ENCODE peak calls at places on chromosomes 13 and 19, in five cellular contexts. Y is fibroblast of lung, F is HCT116, B is spleen, G is neural progenitor cell. E is an unnamed sample. For H3K4me1, the result is how much of the 10 kb centered on the place peaks cover.

GRCh38 chr13:48596128-48596429 is 57.6 kb upstream of the CYSLTR2 start:
- DNase-seq in Y (no peak), F (no peak), B (no peak), G (no peak), E (no peak)

GRCh38 chr19:29928831-29929230 is 13.2 kb upstream of the URI1 start:
- DNase-seq in Y (no peak), F (no peak), B (no peak), G (no peak), E (no peak)

GRCh38 chr19:56076413-56076998 is 44.6 kb downstream of the ZNF787 start:
- DNase-seq in Y (peak), F (peak), B (peak), G (peak), E (peak)

GRCh38 chr13:64158910-64159309 is 2743.3 kb upstream of the PCDH20 start:
- DNase-seq in Y (peak), F (no peak), B (no peak), G (no peak), E (peak)

GRCh38 chr13:113399755-113400149 is 35.8 kb upstream of the GRTP1 start:
- DNase-seq in Y (peak), F (no peak), B (no peak), G (no peak), E (no peak)

GRCh38 chr13:42752731-42753130 is 28.7 kb upstream of the FAM216B start:
- DNase-seq in Y (no peak), F (no peak), B (no peak), G (no peak), E (no peak)

GRCh38 chr19:51098366-51099069 is 9.7 kb downstream of the CTU1 start:
- DNase-seq in Y (peak), F (no peak), B (peak), G (peak), E (no peak)

GRCh38 chr13:24270639-24271131 is 38.7 kb upstream of the C1QTNF9 start:
- DNase-seq in Y (peak), F (no peak), B (peak), G (peak), E (peak)

GRCh38 chr19:33819496-33819874 is 22.8 kb downstream of the KCTD15 start:
- DNase-seq in Y (no peak), F (no peak), B (no peak), G (peak), E (no peak)

GRCh38 chr13:47256618-47257017 is 359.8 kb upstream of the HTR2A start:
- DNase-seq in Y (peak), F (no peak), B (no peak), G (no peak), E (no peak)

GRCh38 chr13:74761794-74762193 is 627.6 kb upstream of the KLF12 start:
- DNase-seq in Y (peak), F (no peak), B (no peak), G (no peak), E (no peak)

GRCh38 chr19:5170329-5170745 is 170.3 kb downstream of the PTPRS start:
- DNase-seq in Y (no peak), F (no peak), B (peak), G (no peak), E (no peak)

GRCh38 chr13:26348966-26349365 is 95.0 kb downstream of the CDK8 start:
- DNase-seq in Y (no peak), F (no peak), B (no peak), G (no peak), E (no peak)

GRCh38 chr19:47239152-47239551 is 8.2 kb upstream of the BBC3 start:
- DNase-seq in Y (peak), F (no peak), B (no peak), G (no peak), E (no peak)

GRCh38 chr13:45196622-45197021 is 4.2 kb downstream of the KCTD4 start:
- DNase-seq in Y (peak), F (no peak), B (no peak), G (no peak), E (no peak)

GRCh38 chr19:49665301-49666119 is at the start of the genes BCL2L12 and IRF3:
- DNase-seq in Y (peak), F (peak), B (peak), G (peak), E (peak)

GRCh38 chr13:110617326-110618072 is 2.2 kb downstream of the NAXD start:
- DNase-seq in Y (peak), F (no peak), B (no peak), G (no peak), E (no peak)

GRCh38 chr13:57632276-57633140 is 964 bp downstream of the PCDH17 start:
- DNase-seq in Y (peak), F (no peak), B (peak), G (peak), E (no peak)

GRCh38 chr19:49271080-49271753 is 53.8 kb downstream of the SLC6A16 start:
- DNase-seq in Y (no peak), F (no peak), B (no peak), G (no peak), E (no peak)

GRCh38 chr19:7924651-7925170 is 1.2 kb downstream of the CTXN1 start:
- DNase-seq in Y (no peak), F (no peak), B (peak), G (peak), E (no peak)

GRCh38 chr19:50486823-50487515 is 10.3 kb upstream of the GARIN5A start:
- DNase-seq in Y (peak), F (peak), B (peak), G (peak), E (peak)

GRCh38 chr13:101065314-101065713 is 351.0 kb downstream of the NALCN start:
- DNase-seq in Y (peak), F (no peak), B (no peak), G (no peak), E (peak)

GRCh38 chr13:99986751-99987150 is 5.2 kb downstream of the ZIC2 start:
- DNase-seq in Y (no peak), F (no peak), B (no peak), G (peak), E (peak)

GRCh38 chr19:17049711-17050280 is 23.2 kb upstream of the CPAMD8 start:
- DNase-seq in Y (peak), F (no peak), B (no peak), G (no peak), E (no peak)

GRCh38 chr13:74886496-74886895 is 595.5 kb downstream of the TBC1D4 start:
- DNase-seq in Y (peak), F (no peak), B (no peak), G (no peak), E (no peak)

GRCh38 chr19:35107541-35107939 is 8.1 kb upstream of the FXYD3 start:
- DNase-seq in Y (peak), F (peak), B (no peak), G (no peak), E (no peak)

GRCh38 chr13:104357174-104357573 is 1291.0 kb upstream of the SLC10A2 start:
- DNase-seq in Y (peak), F (no peak), B (no peak), G (peak), E (no peak)

GRCh38 chr19:39212377-39212742 is 8.3 kb upstream of the SYCN start:
- DNase-seq in Y (no peak), F (peak), B (peak), G (peak), E (peak)

GRCh38 chr19:42269518-42270345 is 680 bp downstream of the CIC start:
- DNase-seq in Y (no peak), F (no peak), B (peak), G (no peak), E (no peak)

GRCh38 chr13:24141333-24141910 is 19.1 kb upstream of the SPATA13 start:
- DNase-seq in Y (no peak), F (no peak), B (no peak), G (no peak), E (peak)

DNA sequence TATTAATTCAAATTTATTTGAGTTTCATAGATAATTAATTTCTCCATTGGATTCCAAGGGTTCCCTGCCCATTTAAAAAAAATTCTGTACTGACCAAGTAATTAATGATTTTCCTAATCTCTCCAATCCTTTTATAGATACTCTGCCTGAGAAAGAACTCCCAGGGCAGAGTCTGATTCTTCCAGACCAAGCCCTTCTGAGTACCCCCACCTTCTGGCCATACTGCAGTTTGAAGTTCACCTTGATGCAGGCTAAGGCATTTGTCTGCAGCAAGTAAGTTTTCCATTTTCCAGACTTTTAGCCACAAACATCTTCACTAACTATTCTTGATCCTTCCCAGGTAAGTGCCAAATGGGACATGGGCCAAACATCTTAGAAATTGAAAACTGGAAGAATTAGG is 195.9 kb downstream of the LHFPL6 start:
- DNase-seq in Y (no peak), F (no peak), B (no peak), G (no peak), E (no peak)
- H3K4me1 ChIP-seq in Y (under half), F (under half), B (under half), G (under half), E (half or more)

GRCh38 chr13:96988441-96988840 is 5.8 kb downstream of the OXGR1 start:
- DNase-seq in Y (no peak), F (no peak), B (no peak), G (no peak), E (no peak)

GRCh38 chr13:96982672-96983071 is 11.6 kb downstream of the OXGR1 start:
- DNase-seq in Y (peak), F (no peak), B (no peak), G (no peak), E (no peak)

GRCh38 chr13:96984061-96984508 is 10.2 kb downstream of the OXGR1 start:
- DNase-seq in Y (no peak), F (no peak), B (peak), G (peak), E (peak)
- TF ChIP-seq CTCF in Y (no peak), F (peak), B (peak), G (peak), E (peak)

GRCh38 chr19:14135355-14135754 is 1.0 kb downstream of the ASF1B start:
- DNase-seq in Y (no peak), F (no peak), B (no peak), G (no peak), E (no peak)
- H3K4me3 ChIP-seq in Y (peak), F (peak), B (no peak), G (peak), E (peak)

GRCh38 chr13:40478775-40479174 is 187.7 kb downstream of the FOXO1 start:
- DNase-seq in Y (no peak), F (no peak), B (no peak), G (no peak), E (no peak)

GRCh38 chr13:40479196-40479845 is 187.1 kb downstream of the FOXO1 start:
- DNase-seq in Y (no peak), F (no peak), B (no peak), G (no peak), E (no peak)

GRCh38 chr13:40476175-40476958 is 190.1 kb downstream of the FOXO1 start:
- DNase-seq in Y (peak), F (no peak), B (no peak), G (no peak), E (no peak)

GRCh38 chr13:40475617-40476016 is 190.8 kb downstream of the FOXO1 start:
- DNase-seq in Y (no peak), F (no peak), B (no peak), G (no peak), E (no peak)

GRCh38 chr13:40477623-40478608 is 188.5 kb downstream of the FOXO1 start:
- DNase-seq in Y (peak), F (no peak), B (no peak), G (peak), E (no peak)
- H3K4me1 ChIP-seq in Y (under half), F (under half), B (half or more), G (under half), E (under half)

GRCh38 chr13:97880298-97880675 is 73.2 kb upstream of the IPO5 start:
- DNase-seq in Y (no peak), F (no peak), B (no peak), G (no peak), E (peak)
- TF ChIP-seq CTCF in Y (no peak), F (no peak), B (no peak), G (no peak), E (no peak)

GRCh38 chr19:1525343-1525742 is 1.5 kb downstream of the PLK5 start:
- DNase-seq in Y (no peak), F (no peak), B (no peak), G (no peak), E (no peak)
- H3K4me3 ChIP-seq in Y (no peak), F (no peak), B (no peak), G (no peak), E (no peak)